ENCODE peak calls at places on chromosomes 12 and 14, in six cellular contexts. E is neuronal stem cell, T is LHCN-M2, N is HT1080, B is SHP77, O is MG63. M is an unnamed sample.

GRCh38 chr14:29521526-29522137 is 406.0 kb downstream of the PRKD1 start:
- DNase-seq in E (peak), T (peak), N (peak), B (peak), O (no peak), M (no peak)

GRCh38 chr14:92867246-92867925 is 55.6 kb upstream of the CHGA start:
- DNase-seq in E (no peak), T (no peak), N (no peak), B (no peak), O (no peak), M (no peak)

GRCh38 chr12:46918631-46919030 is 92.8 kb upstream of the SLC38A4 start:
- DNase-seq in E (no peak), T (no peak), N (no peak), B (no peak), O (no peak), M (no peak)

GRCh38 chr14:106790189-106791036 is 1264.0 kb downstream of the TMEM121 start:
- DNase-seq in E (no peak), T (peak), N (peak), B (peak), O (peak), M (peak)

GRCh38 chr12:62834971-62835547 is 99.9 kb downstream of the PPM1H start:
- DNase-seq in E (peak), T (peak), N (peak), B (no peak), O (peak), M (no peak)

GRCh38 chr14:21990116-21990515 is 316.5 kb upstream of the OR4E1 start:
- DNase-seq in E (no peak), T (no peak), N (no peak), B (no peak), O (no peak), M (no peak)

GRCh38 chr12:122104844-122105243 is 26.3 kb downstream of the MLXIP start:
- DNase-seq in E (no peak), T (no peak), N (no peak), B (no peak), O (no peak), M (no peak)

GRCh38 chr12:129893691-129894090 is 10.1 kb downstream of the TMEM132D start:
- DNase-seq in E (no peak), T (no peak), N (no peak), B (no peak), O (no peak), M (no peak)

GRCh38 chr12:52513736-52514135 is 6.5 kb downstream of the KRT5 start:
- DNase-seq in E (no peak), T (no peak), N (no peak), B (no peak), O (no peak), M (no peak)

GRCh38 chr12:63802012-63802608 is 22.4 kb downstream of the RXYLT1 start:
- DNase-seq in E (no peak), T (peak), N (peak), B (peak), O (no peak), M (no peak)

GRCh38 chr14:100322138-100322957 is 791 bp upstream of the SLC25A47 start:
- DNase-seq in E (no peak), T (no peak), N (no peak), B (no peak), O (no peak), M (no peak)

GRCh38 chr12:89875225-89875624 is 166.6 kb upstream of the ATP2B1 start:
- DNase-seq in E (no peak), T (no peak), N (no peak), B (no peak), O (no peak), M (no peak)

GRCh38 chr12:31308116-31308515 is 17.8 kb downstream of the SINHCAF start:
- DNase-seq in E (no peak), T (no peak), N (no peak), B (no peak), O (no peak), M (no peak)

GRCh38 chr12:34372003-34372402 is 349.7 kb downstream of the ALG10 start:
- DNase-seq in E (no peak), T (no peak), N (no peak), B (no peak), O (no peak), M (no peak)

GRCh38 chr14:61051046-61051445 is 70.0 kb downstream of the SLC38A6 start:
- DNase-seq in E (no peak), T (no peak), N (no peak), B (no peak), O (peak), M (no peak)

GRCh38 chr14:28083456-28083855 is 683.1 kb upstream of the FOXG1 start:
- DNase-seq in E (no peak), T (no peak), N (peak), B (no peak), O (peak), M (no peak)

GRCh38 chr14:102524026-102524450 is 14.5 kb upstream of the ANKRD9 start:
- DNase-seq in E (no peak), T (no peak), N (no peak), B (no peak), O (no peak), M (no peak)

GRCh38 chr14:55532645-55533309 is 47.2 kb upstream of the KTN1 start:
- DNase-seq in E (peak), T (peak), N (no peak), B (no peak), O (no peak), M (no peak)

GRCh38 chr12:107732365-107732764 is 28.6 kb downstream of the PRDM4 start:
- DNase-seq in E (no peak), T (no peak), N (no peak), B (no peak), O (no peak), M (no peak)

GRCh38 chr12:90305379-90305778 is 596.7 kb upstream of the ATP2B1 start:
- DNase-seq in E (no peak), T (no peak), N (no peak), B (no peak), O (no peak), M (no peak)

GRCh38 chr12:98208846-98209245 is 306.5 kb upstream of the TMPO start:
- DNase-seq in E (no peak), T (no peak), N (no peak), B (no peak), O (no peak), M (no peak)